ENCODE peak calls at places on chromosomes 12 and 14, in seven cellular contexts. T is coronary artery, M is lower leg skin, B is Calu3, P is cardiac muscle cell, H is AG04450, A is WERI-Rb-1. K is an unnamed sample.

GRCh38 chr12:12510141-12510540 is 52.5 kb downstream of the DUSP16 start:
- DNase-seq in T (no peak), M (no peak), B (no peak), P (no peak), H (peak), A (no peak), K (no peak)

GRCh38 chr14:104341532-104342434 is 203.4 kb downstream of the KIF26A start:
- DNase-seq in T (peak), M (peak), B (peak), P (peak), H (no peak), A (peak), K (peak)

GRCh38 chr12:9792185-9792900 is 31.6 kb upstream of the CD69 start:
- DNase-seq in T (no peak), M (no peak), B (no peak), P (no peak), H (no peak), A (no peak), K (no peak)

GRCh38 chr12:122473543-122474323 is 27.0 kb downstream of the ZCCHC8 start:
- DNase-seq in T (no peak), M (no peak), B (no peak), P (no peak), H (no peak), A (no peak), K (no peak)

GRCh38 chr12:81270385-81270784 is 192.5 kb downstream of the ACSS3 start:
- DNase-seq in T (no peak), M (no peak), B (no peak), P (no peak), H (no peak), A (no peak), K (no peak)

GRCh38 chr12:110933326-110933974 is 13.1 kb upstream of the MYL2 start:
- DNase-seq in T (peak), M (peak), B (no peak), P (no peak), H (no peak), A (no peak), K (no peak)

GRCh38 chr14:73240816-73241480 is 3.6 kb downstream of the PAPLN start:
- DNase-seq in T (no peak), M (no peak), B (no peak), P (no peak), H (no peak), A (peak), K (no peak)

GRCh38 chr12:57261385-57261784 is 10.4 kb upstream of the STAC3 start:
- DNase-seq in T (no peak), M (no peak), B (no peak), P (no peak), H (no peak), A (no peak), K (no peak)

GRCh38 chr14:91728616-91729183 is 3.2 kb downstream of the CATSPERB start:
- DNase-seq in T (no peak), M (no peak), B (no peak), P (no peak), H (no peak), A (no peak), K (no peak)

GRCh38 chr14:65604946-65605345 is 192.4 kb downstream of the FUT8 start:
- DNase-seq in T (no peak), M (no peak), B (no peak), P (no peak), H (no peak), A (no peak), K (no peak)

GRCh38 chr14:51180577-51180976 is 59.5 kb upstream of the TMX1 start:
- DNase-seq in T (no peak), M (no peak), B (no peak), P (no peak), H (no peak), A (no peak), K (no peak)

GRCh38 chr12:69688021-69688420 is 11.1 kb downstream of the BEST3 start:
- DNase-seq in T (no peak), M (no peak), B (no peak), P (peak), H (no peak), A (no peak), K (no peak)

GRCh38 chr14:69606258-69606657 is 5.1 kb upstream of the SUSD6 start:
- DNase-seq in T (no peak), M (no peak), B (no peak), P (no peak), H (no peak), A (no peak), K (no peak)

GRCh38 chr14:66380143-66380542 is 106.0 kb upstream of the CCDC196 start:
- DNase-seq in T (no peak), M (no peak), B (peak), P (no peak), H (no peak), A (no peak), K (no peak)

GRCh38 chr12:57795354-57795753 is 12.8 kb downstream of the TSFM start:
- DNase-seq in T (no peak), M (no peak), B (no peak), P (no peak), H (no peak), A (no peak), K (no peak)

GRCh38 chr12:114302117-114302516 is 103.8 kb downstream of the TBX5 start:
- DNase-seq in T (no peak), M (no peak), B (no peak), P (peak), H (no peak), A (no peak), K (no peak)

GRCh38 chr14:31930493-31931225 is 146.4 kb upstream of the ARHGAP5 start:
- DNase-seq in T (no peak), M (no peak), B (no peak), P (no peak), H (no peak), A (no peak), K (no peak)

GRCh38 chr12:96190403-96191170 is 3.6 kb upstream of the ELK3 start:
- DNase-seq in T (peak), M (no peak), B (no peak), P (peak), H (no peak), A (no peak), K (no peak)

GRCh38 chr12:128269108-128269713 is 2.2 kb downstream of the TMEM132C start:
- DNase-seq in T (no peak), M (no peak), B (no peak), P (peak), H (no peak), A (no peak), K (no peak)

GRCh38 chr12:18436163-18436562 is 174.8 kb downstream of the PIK3C2G start:
- DNase-seq in T (no peak), M (no peak), B (no peak), P (no peak), H (no peak), A (no peak), K (no peak)

GRCh38 chr12:94507455-94507854 is 47.8 kb upstream of the CEP83 start:
- DNase-seq in T (no peak), M (no peak), B (no peak), P (no peak), H (no peak), A (no peak), K (no peak)

GRCh38 chr14:90739318-90740077 is 76.7 kb downstream of the TTC7B start:
- DNase-seq in T (no peak), M (no peak), B (no peak), P (no peak), H (no peak), A (peak), K (no peak)

GRCh38 chr12:49764126-49764525 is 22.8 kb downstream of the TMBIM6 start:
- DNase-seq in T (no peak), M (peak), B (no peak), P (no peak), H (no peak), A (no peak), K (no peak)

GRCh38 chr14:42023452-42023851 is 416.8 kb downstream of the LRFN5 start:
- DNase-seq in T (no peak), M (no peak), B (no peak), P (no peak), H (no peak), A (no peak), K (no peak)

GRCh38 chr12:123546281-123546680 is 12.8 kb upstream of the RILPL1 start:
- DNase-seq in T (no peak), M (no peak), B (no peak), P (no peak), H (no peak), A (no peak), K (no peak)

GRCh38 chr12:121871501-121871900 is 12.8 kb upstream of the HPD start:
- DNase-seq in T (no peak), M (no peak), B (no peak), P (no peak), H (no peak), A (no peak), K (no peak)

GRCh38 chr12:132428872-132429121 is 61.2 kb upstream of the FBRSL1 start:
- DNase-seq in T (no peak), M (no peak), B (no peak), P (no peak), H (no peak), A (no peak), K (no peak)

GRCh38 chr14:32414808-32415255 is 85.7 kb downstream of the AKAP6 start:
- DNase-seq in T (no peak), M (no peak), B (no peak), P (no peak), H (no peak), A (no peak), K (no peak)

GRCh38 chr12:60345442-60345841 is 749.6 kb downstream of the SLC16A7 start:
- DNase-seq in T (no peak), M (no peak), B (peak), P (no peak), H (no peak), A (no peak), K (no peak)

GRCh38 chr12:70577283-70577634 is 60.0 kb downstream of the PTPRB start:
- DNase-seq in T (no peak), M (no peak), B (no peak), P (no peak), H (no peak), A (no peak), K (no peak)

GRCh38 chr14:67514203-67514607 is 18.9 kb upstream of the PLEKHH1 start:
- DNase-seq in T (no peak), M (no peak), B (no peak), P (no peak), H (no peak), A (no peak), K (no peak)

GRCh38 chr12:84924956-84925355 is 12.4 kb upstream of the SLC6A15 start:
- DNase-seq in T (no peak), M (no peak), B (no peak), P (no peak), H (no peak), A (no peak), K (no peak)

GRCh38 chr14:35161231-35161630 is 38.9 kb downstream of the PRORP start:
- DNase-seq in T (no peak), M (no peak), B (no peak), P (no peak), H (no peak), A (no peak), K (no peak)

GRCh38 chr12:109961201-109961600 is 35.0 kb downstream of the GIT2 start:
- DNase-seq in T (no peak), M (no peak), B (no peak), P (no peak), H (no peak), A (no peak), K (no peak)

GRCh38 chr12:27460471-27460978 is 14.0 kb downstream of the SMCO2 start:
- DNase-seq in T (no peak), M (no peak), B (peak), P (no peak), H (no peak), A (no peak), K (no peak)

GRCh38 chr14:20469890-20470858 is 968 bp downstream of the PNP start:
- DNase-seq in T (peak), M (peak), B (peak), P (peak), H (no peak), A (peak), K (peak)

GRCh38 chr14:24897793-24898192 is 152.2 kb downstream of the STXBP6 start:
- DNase-seq in T (no peak), M (no peak), B (no peak), P (no peak), H (no peak), A (no peak), K (no peak)

GRCh38 chr14:101736071-101736470 is 25.4 kb upstream of the PPP2R5C start:
- DNase-seq in T (no peak), M (no peak), B (no peak), P (no peak), H (no peak), A (no peak), K (no peak)

GRCh38 chr14:89672636-89673279 is 255.7 kb upstream of the FOXN3 start:
- DNase-seq in T (no peak), M (no peak), B (peak), P (peak), H (no peak), A (no peak), K (no peak)

DNA sequence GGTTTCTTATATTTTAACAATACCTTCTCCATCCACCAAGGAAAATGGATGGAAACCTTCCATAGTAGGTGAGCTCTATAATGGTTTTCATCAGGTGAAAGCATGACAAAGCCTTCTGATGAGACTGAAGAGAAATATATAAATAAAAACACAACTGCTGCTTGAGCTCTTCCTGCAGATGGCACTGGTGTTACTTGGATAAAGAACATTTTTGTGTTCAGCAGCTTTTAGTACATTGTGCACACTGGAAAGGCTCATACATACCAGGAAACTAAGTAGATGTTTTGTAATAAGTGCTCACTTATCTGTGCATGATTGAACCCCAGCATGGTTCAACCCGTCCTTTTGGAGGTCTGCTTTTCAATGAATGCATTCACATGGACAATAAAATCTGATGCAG is 357.3 kb upstream of the MIS18BP1 start:
- DNase-seq in T (no peak), M (no peak), B (peak), P (peak), H (no peak), A (peak), K (no peak)
- TF ChIP-seq CTCF in T (no peak), M (no peak), B (no peak), P (no peak), H (no peak), A (peak), K (no peak)

GRCh38 chr12:76345569-76345968 is 2.6 kb downstream of the BBS10 start:
- DNase-seq in T (no peak), M (no peak), B (no peak), P (no peak), H (no peak), A (no peak), K (no peak)

GRCh38 chr12:76341436-76342030 is 6.7 kb downstream of the BBS10 start:
- DNase-seq in T (no peak), M (no peak), B (no peak), P (no peak), H (no peak), A (no peak), K (no peak)

GRCh38 chr12:76346236-76346635 is 2.0 kb downstream of the BBS10 start:
- DNase-seq in T (no peak), M (no peak), B (no peak), P (no peak), H (no peak), A (no peak), K (no peak)

GRCh38 chr12:76348079-76348901 is at the start of gene BBS10:
- DNase-seq in T (peak), M (peak), B (peak), P (peak), H (peak), A (peak), K (peak)

GRCh38 chr12:76346798-76347420 is 1.3 kb downstream of the BBS10 start:
- DNase-seq in T (no peak), M (no peak), B (peak), P (peak), H (no peak), A (peak), K (no peak)
- TF ChIP-seq CTCF in T (no peak), M (no peak), B (peak), P (peak), H (peak), A (peak), K (no peak)

GRCh38 chr12:14366211-14366762 is 805 bp downstream of the ATF7IP start:
- DNase-seq in T (no peak), M (no peak), B (no peak), P (peak), H (no peak), A (no peak), K (no peak)
- TF ChIP-seq CTCF in T (no peak), M (no peak), B (no peak), P (peak), H (peak), A (no peak), K (peak)

GRCh38 chr12:107873223-107873622 is 98.7 kb downstream of the ASCL4 start:
- DNase-seq in T (no peak), M (no peak), B (no peak), P (no peak), H (no peak), A (no peak), K (no peak)

DNA sequence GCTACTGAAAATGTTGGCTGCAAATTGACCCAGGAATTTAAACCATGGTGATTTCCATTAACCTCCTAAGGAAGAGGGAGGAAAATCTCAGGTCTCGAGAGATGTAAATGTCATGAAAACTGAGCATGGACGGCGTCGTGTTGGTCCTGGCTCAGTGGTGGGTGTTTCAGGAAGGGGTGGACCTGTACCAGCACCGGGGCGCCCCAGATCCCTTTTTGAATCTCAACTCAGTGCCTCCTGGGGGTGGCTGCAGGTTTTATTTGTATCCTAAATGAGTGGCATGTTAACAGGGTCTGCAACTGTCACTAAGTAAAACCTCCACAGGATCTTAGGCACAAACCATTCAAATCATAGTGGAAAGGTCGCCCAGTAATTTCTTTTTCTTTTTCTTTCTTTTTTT is 101.3 kb downstream of the ASCL4 start:
- DNase-seq in T (no peak), M (no peak), B (no peak), P (no peak), H (no peak), A (no peak), K (no peak)
- TF ChIP-seq CTCF in T (no peak), M (no peak), B (no peak), P (no peak), H (no peak), A (no peak), K (no peak)

GRCh38 chr12:47818701-47819543 is 781 bp downstream of the HDAC7 start:
- DNase-seq in T (no peak), M (peak), B (peak), P (peak), H (no peak), A (peak), K (peak)
- TF ChIP-seq CTCF in T (no peak), M (no peak), B (no peak), P (peak), H (peak), A (peak), K (no peak)

GRCh38 chr12:91643763-91644162 is 461.1 kb upstream of the DCN start:
- DNase-seq in T (no peak), M (no peak), B (no peak), P (no peak), H (no peak), A (no peak), K (no peak)
- TF ChIP-seq CTCF in T (no peak), M (no peak), B (no peak), P (no peak), H (no peak), A (no peak), K (no peak)

DNA sequence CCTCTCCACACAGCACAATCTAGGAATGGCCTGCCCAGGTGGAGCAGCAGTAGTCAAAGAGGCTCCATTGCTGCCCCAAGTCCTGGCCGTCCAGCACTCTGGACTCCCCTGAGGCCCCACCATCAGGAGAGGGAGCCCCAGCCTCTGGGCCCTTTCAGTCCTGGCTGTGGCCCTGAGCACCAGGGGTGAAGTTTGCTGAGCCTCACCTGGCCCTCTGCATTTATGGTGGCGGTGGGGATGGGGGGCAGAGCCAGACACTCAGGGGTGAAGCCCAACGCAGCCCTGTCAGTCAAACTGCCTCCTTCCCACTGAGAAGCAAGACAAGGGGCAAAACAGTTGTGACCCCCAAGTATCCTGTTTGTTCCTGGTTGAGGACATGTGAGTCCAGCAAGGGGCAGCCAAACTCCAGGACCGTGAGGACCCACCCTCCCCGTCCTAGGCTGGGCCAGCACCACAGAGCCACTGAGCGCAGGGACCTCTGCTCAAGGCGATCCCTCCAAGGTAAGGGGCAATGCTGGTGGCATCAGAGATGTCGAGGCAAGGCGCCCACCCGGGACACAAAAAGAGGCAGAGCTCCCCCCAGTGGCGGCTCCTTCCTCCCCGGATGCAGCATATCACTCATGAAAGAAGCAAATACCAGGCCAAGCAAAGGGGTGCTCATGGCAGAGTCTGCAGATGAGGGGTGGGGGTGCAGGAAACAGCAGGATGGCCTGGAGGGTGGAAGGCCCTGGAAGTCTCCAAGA is 4.8 kb upstream of the AMN start:
- DNase-seq in T (no peak), M (no peak), B (peak), P (peak), H (no peak), A (peak), K (peak)
- TF ChIP-seq CTCF in T (peak), M (no peak), B (no peak), P (peak), H (peak), A (peak), K (peak)

DNA sequence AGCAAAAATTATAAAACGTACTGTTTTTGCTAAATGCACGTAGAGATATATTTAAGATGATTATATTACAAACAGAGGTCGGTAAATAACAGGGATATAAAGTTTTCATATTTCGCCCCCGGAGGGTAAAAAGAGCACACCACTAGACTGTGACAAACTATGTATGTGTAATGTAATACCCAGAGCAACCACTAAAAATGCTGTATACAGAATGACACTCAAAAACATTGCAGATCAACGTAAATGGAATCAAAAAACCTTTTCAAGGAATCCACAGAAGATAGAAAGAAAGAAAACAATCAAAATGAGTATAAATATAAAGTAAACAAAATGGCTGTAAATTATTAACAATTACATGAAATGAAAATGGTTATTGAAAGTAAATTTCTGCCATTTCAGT is 37.6 kb upstream of the PRB4 start:
- DNase-seq in T (no peak), M (no peak), B (no peak), P (no peak), H (no peak), A (no peak), K (no peak)
- TF ChIP-seq CTCF in T (no peak), M (no peak), B (peak), P (no peak), H (peak), A (no peak), K (peak)

GRCh38 chr14:99554184-99554583 is 49.8 kb downstream of the CCDC85C start:
- DNase-seq in T (no peak), M (no peak), B (no peak), P (no peak), H (no peak), A (no peak), K (no peak)

GRCh38 chr14:99550387-99550992 is 53.5 kb downstream of the CCDC85C start:
- DNase-seq in T (no peak), M (no peak), B (no peak), P (no peak), H (no peak), A (no peak), K (no peak)

GRCh38 chr14:99552021-99552553 is 51.9 kb downstream of the CCDC85C start:
- DNase-seq in T (no peak), M (no peak), B (no peak), P (no peak), H (no peak), A (no peak), K (no peak)

GRCh38 chr14:99551034-99551922 is 52.7 kb downstream of the CCDC85C start:
- DNase-seq in T (no peak), M (no peak), B (no peak), P (no peak), H (no peak), A (no peak), K (no peak)

GRCh38 chr14:99552572-99553216 is 51.3 kb downstream of the CCDC85C start:
- DNase-seq in T (no peak), M (no peak), B (peak), P (no peak), H (no peak), A (no peak), K (no peak)
- TF ChIP-seq CTCF in T (no peak), M (no peak), B (no peak), P (no peak), H (no peak), A (no peak), K (no peak)